ENCODE peak calls at places on chromosomes 7 and 10, in five cellular contexts. T is uterus; G is CD4-positive, alpha-beta T cell; H is cardiac muscle cell; A is endodermal cell. Y is an unnamed sample. For H3K27me3, the result is how much of the 10 kb centered on the place peaks cover.

GRCh38 chr7:132072165-132072564 is 504.1 kb downstream of the PLXNA4 start:
- DNase-seq in G (no peak), A (no peak), H (no peak), T (no peak), Y (no peak)

GRCh38 chr7:30708412-30708811 is 26.2 kb upstream of the CRHR2 start:
- DNase-seq in A (no peak), T (no peak), G (no peak), H (no peak), Y (no peak)

GRCh38 chr7:141071260-141071854 is 2.5 kb upstream of the TMEM178B start:
- DNase-seq in H (peak), G (peak), T (peak), A (peak), Y (peak)

GRCh38 chr10:132362151-132362611 is 30.2 kb downstream of the LRRC27 start:
- DNase-seq in G (no peak), T (no peak), H (no peak), A (no peak), Y (no peak)

GRCh38 chr7:133602291-133602690 is 349.4 kb downstream of the EXOC4 start:
- DNase-seq in G (no peak), A (no peak), T (no peak), H (peak), Y (no peak)

GRCh38 chr10:127612-128432 is 7.4 kb upstream of the ZMYND11 start:
- DNase-seq in A (no peak), H (no peak), T (no peak), G (no peak), Y (no peak)

GRCh38 chr7:44227911-44228310 is 27.1 kb downstream of the YKT6 start:
- DNase-seq in H (no peak), G (no peak), A (no peak), T (no peak), Y (no peak)

GRCh38 chr10:128103229-128103714 is 23.0 kb downstream of the MKI67 start:
- DNase-seq in H (no peak), T (no peak), G (no peak), A (no peak), Y (no peak)

GRCh38 chr7:108570146-108570755 is 577 bp downstream of the DNAJB9 start:
- DNase-seq in G (peak), H (peak), A (peak), T (no peak), Y (peak)

GRCh38 chr7:70040971-70041766 is 442.9 kb downstream of the AUTS2 start:
- DNase-seq in T (no peak), H (peak), G (no peak), A (no peak), Y (no peak)

GRCh38 chr7:33108931-33109757 is at the start of gene RP9:
- DNase-seq in A (peak), G (peak), H (peak), T (peak), Y (peak)

GRCh38 chr10:112774210-112774609 is 175.8 kb upstream of the TCF7L2 start:
- DNase-seq in H (no peak), A (no peak), G (no peak), T (no peak), Y (no peak)

GRCh38 chr10:110843031-110843430 is 28.7 kb upstream of the PDCD4 start:
- DNase-seq in H (no peak), G (no peak), T (no peak), A (no peak), Y (no peak)

GRCh38 chr7:11775401-11775800 is 56.6 kb downstream of the THSD7A start:
- DNase-seq in T (no peak), H (no peak), A (no peak), G (no peak), Y (no peak)

GRCh38 chr7:12683678-12684077 is 3.8 kb upstream of the ARL4A start:
- DNase-seq in H (peak), G (no peak), A (no peak), T (no peak), Y (no peak)

GRCh38 chr7:13860734-13861133 is 128.7 kb downstream of the ETV1 start:
- DNase-seq in T (no peak), A (no peak), G (no peak), H (no peak), Y (no peak)

GRCh38 chr7:96995406-96996110 is 9.8 kb upstream of the DLX6 start:
- DNase-seq in G (no peak), T (no peak), H (no peak), A (peak), Y (no peak)

GRCh38 chr10:103676851-103677417 is 178.4 kb downstream of the SH3PXD2A start:
- DNase-seq in T (peak), A (no peak), G (no peak), H (peak), Y (no peak)

GRCh38 chr10:38025283-38025682 is 14.8 kb downstream of the ZNF33A start:
- DNase-seq in A (no peak), H (no peak), G (no peak), T (no peak), Y (no peak)

GRCh38 chr7:124784879-124785818 is 19.6 kb upstream of the GPR37 start:
- DNase-seq in A (peak), H (peak), G (no peak), T (peak), Y (peak)

GRCh38 chr7:7707756-7708310 is 10.6 kb downstream of the RPA3 start:
- DNase-seq in G (no peak), A (no peak), T (no peak), H (peak), Y (no peak)

GRCh38 chr10:3045471-3046209 is 21.7 kb upstream of the PFKP start:
- DNase-seq in H (peak), T (peak), A (peak), G (no peak), Y (peak)

GRCh38 chr7:27100601-27101187 is 1.8 kb downstream of the HOXA2 start:
- DNase-seq in T (no peak), H (no peak), A (peak), G (no peak), Y (no peak)
- H3K27me3 ChIP-seq in T (under half), H (half or more), A (half or more), G (half or more), Y (half or more)

GRCh38 chr10:7672366-7673134 is 5.8 kb upstream of the ITIH5 start:
- DNase-seq in A (no peak), G (no peak), H (peak), T (no peak), Y (no peak)
- H3K27me3 ChIP-seq in A (under half), G (under half), H (half or more), T (under half), Y (under half)

DNA sequence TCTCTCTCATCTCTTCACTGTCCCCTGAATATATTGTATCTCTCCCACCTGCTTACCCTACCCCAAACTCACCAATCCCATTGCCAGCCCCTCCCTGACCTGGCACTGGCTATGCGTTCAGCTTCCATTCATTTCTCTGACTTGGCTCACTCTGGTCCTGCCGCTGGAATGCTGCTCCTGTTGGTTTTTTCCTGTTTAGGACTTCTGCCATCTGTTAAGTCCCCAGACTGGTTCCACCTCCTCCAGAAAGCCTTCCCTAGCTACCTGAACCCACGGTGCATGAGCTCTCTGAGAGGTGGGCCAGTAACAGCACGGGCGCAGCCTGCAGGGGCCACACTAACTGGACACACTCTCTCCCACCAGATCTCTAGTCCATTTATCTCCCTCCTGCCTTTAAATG is 80.2 kb downstream of the HIF1AN start:
- DNase-seq in G (no peak), H (no peak), A (no peak), T (no peak), Y (no peak)
- H3K27me3 ChIP-seq in G (under half), H (under half), A (under half), T (under half), Y (under half)

DNA sequence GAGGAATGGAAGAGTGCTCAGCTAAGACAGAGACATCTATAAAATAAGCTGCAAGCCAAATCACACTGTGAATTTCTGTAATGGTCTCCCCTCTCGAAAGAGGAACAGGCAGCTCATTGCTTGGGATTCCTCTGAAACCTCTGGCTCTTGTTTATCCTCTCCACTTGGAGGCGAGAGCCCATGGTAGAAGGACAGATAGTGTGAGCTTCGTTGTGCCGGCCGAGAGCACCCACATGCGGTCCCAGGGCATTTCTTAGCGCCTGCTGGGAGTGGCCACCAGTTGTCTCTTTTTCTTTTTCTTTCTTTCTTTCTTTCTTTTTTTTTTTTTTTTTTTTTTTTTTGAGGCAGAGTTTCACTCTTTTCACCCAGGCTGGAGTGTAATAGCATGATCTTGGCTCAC is 26.2 kb downstream of the CNPY1 start:
- DNase-seq in H (no peak), G (no peak), A (peak), T (no peak), Y (no peak)
- H3K27me3 ChIP-seq in H (half or more), G (under half), A (half or more), T (under half), Y (under half)

DNA sequence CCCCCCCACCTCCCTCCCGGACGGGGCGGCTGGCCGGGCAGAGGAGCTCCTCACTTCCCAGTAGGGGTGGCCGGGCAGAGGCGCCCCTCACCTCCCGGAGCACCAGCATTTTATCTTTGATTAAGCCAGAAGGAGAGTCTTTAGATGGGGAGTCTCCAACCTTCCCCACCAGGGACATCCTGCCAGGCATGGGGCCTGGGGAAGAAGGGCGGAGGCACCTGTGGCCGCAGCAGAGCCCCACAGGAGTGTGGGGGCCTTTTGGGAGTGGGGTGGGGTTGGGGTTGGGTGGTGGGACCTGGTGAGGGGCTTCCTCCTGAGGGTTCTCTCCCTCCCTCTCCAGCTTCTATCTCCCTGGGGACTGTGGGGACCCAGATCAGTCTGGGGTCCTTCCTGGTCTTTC is 18.2 kb downstream of the ZNF783 start:
- DNase-seq in T (no peak), G (no peak), H (no peak), A (peak), Y (no peak)
- H3K27me3 ChIP-seq in T (under half), G (under half), H (under half), A (under half), Y (under half)

DNA sequence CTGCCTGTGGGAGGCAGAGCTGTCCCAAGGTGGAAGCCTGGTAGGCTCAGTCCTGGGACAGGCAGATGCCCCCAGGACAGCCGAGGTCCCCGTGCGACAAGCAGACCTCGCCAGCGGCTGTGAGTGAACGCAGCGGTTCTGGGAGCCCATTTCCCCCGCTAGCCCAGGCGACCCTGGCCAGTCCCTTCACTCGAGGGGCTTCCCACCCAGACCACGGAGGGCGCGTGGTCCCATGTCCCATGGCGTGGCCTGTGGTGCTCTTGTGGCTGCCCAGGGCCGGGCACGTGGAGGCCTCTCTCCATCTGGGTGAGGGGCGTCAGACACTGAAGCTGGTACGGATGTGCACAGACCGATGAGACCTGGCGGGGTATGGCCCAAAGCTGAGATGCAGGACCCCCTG is 67.9 kb downstream of the ELFN1 start:
- DNase-seq in H (no peak), T (no peak), A (no peak), G (no peak), Y (no peak)
- H3K27me3 ChIP-seq in H (under half), T (under half), A (under half), G (under half), Y (under half)

GRCh38 chr10:71638087-71638576 is 81.4 kb downstream of the C10orf105 start:
- DNase-seq in G (no peak), A (peak), T (no peak), H (no peak), Y (no peak)
- H3K27me3 ChIP-seq in G (under half), A (under half), T (under half), H (under half), Y (under half)

GRCh38 chr7:65216469-65216868 is 157.2 kb upstream of the ZNF92 start:
- DNase-seq in H (peak), A (peak), G (peak), T (no peak), Y (peak)
- H3K27me3 ChIP-seq in H (under half), A (under half), G (under half), T (under half), Y (under half)

GRCh38 chr7:36029311-36029710 is 123.7 kb upstream of the EEPD1 start:
- DNase-seq in H (no peak), G (no peak), T (no peak), A (no peak), Y (no peak)

GRCh38 chr7:36029846-36030510 is 123.1 kb upstream of the EEPD1 start:
- DNase-seq in H (no peak), A (no peak), T (no peak), G (no peak), Y (no peak)

GRCh38 chr7:36034020-36034419 is 119.0 kb upstream of the EEPD1 start:
- DNase-seq in G (no peak), A (no peak), H (no peak), T (no peak), Y (no peak)

GRCh38 chr7:36036590-36036989 is 116.5 kb upstream of the EEPD1 start:
- DNase-seq in A (no peak), T (no peak), G (no peak), H (peak), Y (no peak)

GRCh38 chr7:36032362-36032818 is 120.7 kb upstream of the EEPD1 start:
- DNase-seq in A (no peak), H (no peak), G (no peak), T (no peak), Y (no peak)
- H3K27me3 ChIP-seq in A (under half), H (under half), G (under half), T (under half), Y (under half)

GRCh38 chr7:170551-171363 is 21.6 kb upstream of the FAM20C start:
- DNase-seq in A (no peak), T (no peak), G (no peak), H (no peak), Y (no peak)

GRCh38 chr7:171364-171904 is 20.9 kb upstream of the FAM20C start:
- DNase-seq in T (no peak), G (no peak), H (no peak), A (no peak), Y (peak)

GRCh38 chr7:173120-173918 is 19.1 kb upstream of the FAM20C start:
- DNase-seq in H (no peak), A (no peak), T (no peak), G (no peak), Y (no peak)

GRCh38 chr7:169854-170172 is 22.6 kb upstream of the FAM20C start:
- DNase-seq in H (no peak), T (no peak), G (no peak), A (no peak), Y (no peak)

DNA sequence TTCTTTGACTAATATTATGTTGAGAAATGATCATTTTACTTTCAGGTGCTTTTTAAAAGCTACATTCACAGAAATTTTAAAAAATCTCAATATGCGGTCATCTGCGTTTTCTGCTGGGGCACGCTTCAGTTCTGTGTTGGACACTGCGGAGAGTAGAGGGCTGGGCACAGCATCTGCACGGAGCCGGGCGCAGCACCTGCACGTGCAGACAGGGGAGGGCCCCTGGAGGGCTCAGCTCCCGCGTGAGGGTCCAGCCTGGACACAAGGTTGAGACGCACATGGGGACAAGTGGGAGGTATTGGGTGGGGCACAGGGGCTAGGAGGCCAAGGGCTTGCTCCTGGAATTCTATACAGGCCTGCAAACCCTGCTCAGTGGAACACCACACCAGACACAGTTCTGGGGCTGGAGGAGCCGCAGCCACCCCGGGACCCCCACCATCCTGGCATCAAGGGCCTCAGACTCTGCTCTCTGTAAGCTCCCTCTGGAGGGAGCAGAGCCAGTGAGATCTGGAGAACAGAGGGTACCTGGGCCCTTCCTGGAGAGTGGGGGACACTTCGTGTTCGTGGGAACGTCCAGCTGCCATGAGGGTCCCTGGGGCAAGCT is 20.4 kb upstream of the FAM20C start:
- DNase-seq in H (no peak), A (no peak), G (no peak), T (no peak), Y (no peak)
- H3K27me3 ChIP-seq in H (under half), A (under half), G (under half), T (under half), Y (under half)